ENCODE peak calls at places on chromosomes 16 and 17, in seven cellular contexts. K, G, X, O, Q, W and M are unnamed samples.

GRCh38 chr16:81443688-81444447 is 740 bp upstream of the CMIP start:
- DNase-seq in G (no peak), Q (peak; percentile 36), W (no peak), O (no peak), X (no peak), K (no peak), M (no peak)

GRCh38 chr16:13307255-13307654 is 405.9 kb downstream of the SHISA9 start:
- DNase-seq in W (no peak), X (no peak), Q (no peak), O (no peak), K (no peak), G (no peak), M (no peak)

GRCh38 chr17:50144845-50145531 is 5.5 kb downstream of the PPP1R9B start:
- DNase-seq in K (no peak), O (no peak), G (no peak), Q (peak; percentile 67), W (no peak), X (no peak), M (no peak)

GRCh38 chr16:50838165-50838564 is 96.3 kb downstream of the CYLD start:
- DNase-seq in Q (no peak), O (no peak), G (no peak), K (peak; percentile 26), W (no peak), X (no peak), M (no peak)

GRCh38 chr17:1177099-1177996 is 2.4 kb downstream of the ABR start:
- DNase-seq in X (no peak), G (no peak), K (peak; percentile 70), O (no peak), W (no peak), Q (no peak), M (no peak)

GRCh38 chr16:7182510-7183109 is 150.0 kb upstream of the RBFOX1 start:
- DNase-seq in G (no peak), W (peak; percentile 87), Q (no peak), O (peak; percentile 67), X (no peak), K (no peak), M (peak; percentile 31)

GRCh38 chr17:19646788-19647696 is 1.5 kb upstream of the ALDH3A2 start:
- DNase-seq in X (no peak), W (peak; percentile 21), K (peak; percentile 26), Q (peak; percentile 48), O (no peak), G (no peak), M (no peak)

GRCh38 chr16:9706217-9706616 is 476.0 kb downstream of the GRIN2A start:
- DNase-seq in Q (no peak), W (no peak), K (no peak), G (no peak), X (no peak), O (no peak), M (no peak)

GRCh38 chr16:49618955-49619354 is 237.0 kb downstream of the ZNF423 start:
- DNase-seq in K (no peak), Q (no peak), O (no peak), X (no peak), G (no peak), W (no peak), M (no peak)

GRCh38 chr16:77618951-77619350 is 103.4 kb upstream of the NUDT7 start:
- DNase-seq in K (no peak), Q (no peak), O (no peak), X (no peak), G (no peak), W (no peak), M (no peak)

GRCh38 chr16:87694441-87695125 is 71.2 kb downstream of the KLHDC4 start:
- DNase-seq in O (no peak), K (no peak), G (no peak), Q (no peak), X (no peak), W (no peak), M (no peak)

GRCh38 chr17:64183815-64184397 is 54.0 kb upstream of the ERN1 start:
- DNase-seq in W (no peak), G (no peak), X (no peak), O (no peak), Q (no peak), K (no peak), M (no peak)

GRCh38 chr16:29943846-29944669 is 17.8 kb upstream of the TMEM219 start:
- DNase-seq in G (no peak), Q (peak; percentile 70), X (no peak), O (no peak), K (peak; percentile 97), W (peak; percentile 51), M (peak; percentile 68)

GRCh38 chr17:41695954-41696720 is 7.5 kb downstream of the EIF1 start:
- DNase-seq in X (no peak), Q (peak; percentile 70), K (peak; percentile 88), G (no peak), W (peak; percentile 91), O (peak; percentile 70), M (peak; percentile 81)

GRCh38 chr16:55480228-55480655 is 1.2 kb downstream of the MMP2 start:
- DNase-seq in G (peak; percentile 60), W (peak; percentile 73), X (peak; percentile 83), Q (peak; percentile 58), O (no peak), K (peak; percentile 97), M (peak; percentile 82)

GRCh38 chr17:59521465-59522126 is 43.8 kb upstream of the DHX40 start:
- DNase-seq in X (no peak), G (no peak), W (peak; percentile 73), K (peak; percentile 77), O (peak; percentile 63), Q (peak; percentile 44), M (peak; percentile 86)

GRCh38 chr16:10988164-10988803 is 43.9 kb downstream of the CLEC16A start:
- DNase-seq in K (no peak), G (no peak), W (peak; percentile 35), Q (no peak), O (no peak), X (no peak), M (peak; percentile 73)

GRCh38 chr17:2057130-2057713 is 2.3 kb downstream of the HIC1 start:
- DNase-seq in Q (peak; percentile 11), K (peak; percentile 57), G (no peak), X (no peak), W (peak; percentile 73), O (no peak), M (no peak)

GRCh38 chr17:45374501-45374900 is 57.7 kb upstream of the MAP3K14 start:
- DNase-seq in W (no peak), K (no peak), O (no peak), X (no peak), Q (no peak), G (no peak), M (peak; percentile 14)

GRCh38 chr17:29384901-29385300 is 5.3 kb upstream of the TAOK1 start:
- DNase-seq in X (no peak), K (no peak), Q (no peak), O (no peak), W (no peak), G (no peak), M (no peak)

GRCh38 chr17:40714473-40714872 is 10.9 kb upstream of the KRT24 start:
- DNase-seq in X (no peak), G (no peak), W (peak; percentile 11), Q (no peak), K (no peak), O (no peak), M (no peak)

GRCh38 chr17:81026266-81027036 is 8.5 kb upstream of the BAIAP2 start:
- DNase-seq in Q (no peak), G (no peak), X (no peak), K (no peak), W (no peak), O (no peak), M (peak; percentile 32)

GRCh38 chr17:27398691-27399090 is 57.6 kb upstream of the KSR1 start:
- DNase-seq in X (no peak), G (no peak), Q (no peak), W (no peak), K (no peak), O (no peak), M (no peak)

GRCh38 chr16:50152386-50152806 is 710 bp upstream of the TENT4B start:
- DNase-seq in G (no peak), W (no peak), Q (peak; percentile 40), O (no peak), X (peak; percentile 33), K (no peak), M (no peak)

GRCh38 chr17:81340606-81341346 is 45.7 kb upstream of the SLC38A10 start:
- DNase-seq in G (no peak), W (no peak), Q (peak; percentile 77), O (no peak), K (peak; percentile 63), X (no peak), M (peak; percentile 75)

GRCh38 chr17:75110307-75110937 is 653 bp downstream of the ARMC7 start:
- DNase-seq in G (no peak), K (peak; percentile 22), Q (peak; percentile 42), W (peak; percentile 45), O (no peak), X (no peak), M (no peak)

DNA sequence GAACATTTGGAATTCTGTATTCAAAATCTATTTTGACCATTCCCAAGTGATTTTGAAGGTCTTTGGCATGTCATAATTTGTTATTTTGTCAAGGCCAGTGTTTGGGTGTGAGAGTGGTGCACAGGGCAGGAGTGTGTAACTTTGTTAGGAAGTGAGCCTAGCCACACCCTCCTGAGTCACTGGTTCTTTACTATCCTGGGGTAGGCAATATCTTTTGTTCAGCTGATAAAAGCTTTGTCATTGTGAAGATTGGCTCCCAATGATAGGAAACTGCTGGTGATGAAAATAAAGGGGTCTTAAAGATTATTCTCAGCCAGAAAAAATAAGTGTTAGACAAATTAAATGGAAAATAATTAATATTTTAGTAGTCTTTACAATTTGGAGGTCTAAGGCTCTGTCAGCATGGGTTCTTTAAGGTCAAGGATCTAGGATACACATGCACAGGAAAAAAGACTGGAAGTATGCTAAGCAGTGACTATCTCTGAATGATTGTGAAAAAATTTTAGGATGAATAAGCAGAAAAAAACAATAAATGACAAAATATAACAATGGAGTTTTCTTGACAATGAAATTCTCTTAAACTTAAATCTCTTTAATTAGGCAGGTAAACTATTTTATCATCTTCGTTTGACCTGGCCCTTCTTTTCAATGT is 5.1 kb downstream of the UBN1 start:
- DNase-seq in W (no peak), Q (no peak), O (no peak), G (no peak), X (no peak), K (peak; percentile 39), M (no peak)
- H3K4me3 ChIP-seq in W (no peak overlapping the region), Q (no peak overlapping the region), O (no peak overlapping the region), G (no peak overlapping the region), X (no peak overlapping the region), K (no peak overlapping the region), M (no peak overlapping the region)

GRCh38 chr16:78444-79145 is 570 bp downstream of the MPG start:
- DNase-seq in K (peak; percentile 67), W (no peak), X (no peak), O (no peak), G (no peak), Q (peak; percentile 53), M (no peak)
- H3K4me3 ChIP-seq in K (peak overlapping the region; percentile 77), W (peak overlapping the region; percentile 72), X (peak overlapping the region; percentile 99), O (peak overlapping the region; percentile 95), G (peak overlapping the region; percentile 76), Q (peak overlapping the region; percentile 74), M (peak overlapping the region; percentile 92)

GRCh38 chr17:32927724-32928526 is at the start of gene TMEM98:
- DNase-seq in X (no peak), O (peak; percentile 42), W (peak; percentile 81), K (peak; percentile 38), G (no peak), Q (peak; percentile 60), M (peak; percentile 87)
- H3K4me3 ChIP-seq in X (peak within 1 kb of the TSS; percentile 73), O (peak within 1 kb of the TSS; percentile 90), W (peak within 1 kb of the TSS; percentile 77), K (peak within 1 kb of the TSS; percentile 62), G (peak within 1 kb of the TSS; percentile 85), Q (peak within 1 kb of the TSS; percentile 40), M (peak within 1 kb of the TSS; percentile 59)

DNA sequence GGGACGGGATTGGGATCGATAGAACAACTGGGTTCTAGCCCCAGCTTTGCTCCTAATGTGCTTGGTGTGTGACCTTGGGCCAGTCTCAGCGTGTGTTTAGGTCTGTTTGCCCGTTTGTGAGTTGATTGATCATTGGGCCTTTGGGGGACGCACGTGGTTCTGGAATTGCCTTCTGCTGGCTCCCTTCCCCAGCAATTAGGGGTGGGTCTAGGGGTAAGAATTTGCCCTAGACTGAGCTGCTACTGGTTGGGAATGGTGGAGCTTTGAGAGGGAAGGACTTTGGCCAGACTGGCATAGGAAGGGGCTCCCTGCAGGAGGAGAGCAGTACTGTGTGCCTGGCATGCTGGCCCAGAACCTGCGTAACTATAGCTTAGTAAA is 1.5 kb downstream of the SPNS2 start:
- DNase-seq in O (no peak), X (no peak), W (no peak), Q (no peak), G (no peak), K (no peak), M (no peak)
- H3K4me3 ChIP-seq in O (no peak overlapping the region), X (peak overlapping the region; percentile 62), W (peak overlapping the region; percentile 49), Q (no peak overlapping the region), G (peak overlapping the region; percentile 69), K (no peak overlapping the region), M (peak overlapping the region; percentile 45)